ENCODE peak calls at places on chromosomes 11 and 22, in six cellular contexts. L is SJSA1, H is fibroblast of lung, V is right cardiac atrium, P is colonic mucosa, J is IMR-90. E is an unnamed sample.

GRCh38 chr11:61712911-61713310 is 32.7 kb downstream of the DAGLA start:
- DNase-seq in J (no peak), H (no peak), L (no peak), P (no peak), V (no peak), E (no peak)

GRCh38 chr11:46686886-46687810 is 13.3 kb downstream of the ARHGAP1 start:
- DNase-seq in J (peak; percentile 91), V (peak; percentile 49), L (no peak), P (no peak), H (peak; percentile 85), E (no peak)

GRCh38 chr22:17777005-17777716 is 2.9 kb upstream of the BID start:
- DNase-seq in H (no peak), L (no peak), P (no peak), V (no peak), J (no peak), E (no peak)

GRCh38 chr11:125170406-125171031 is 6.0 kb downstream of the PKNOX2 start:
- DNase-seq in J (peak; percentile 92), P (no peak), L (no peak), V (peak; percentile 83), H (peak; percentile 96), E (peak; percentile 80)

GRCh38 chr11:1791912-1792311 is 28.2 kb upstream of the CTSD start:
- DNase-seq in H (no peak), P (no peak), V (no peak), J (no peak), L (no peak), E (no peak)

GRCh38 chr11:44361883-44362282 is 51.9 kb upstream of the ALX4 start:
- DNase-seq in J (no peak), L (no peak), H (no peak), P (no peak), V (no peak), E (no peak)

GRCh38 chr22:40256501-40256900 is 78.8 kb downstream of the TNRC6B start:
- DNase-seq in L (no peak), P (no peak), J (no peak), H (no peak), V (no peak), E (no peak)

GRCh38 chr22:29224859-29225410 is 19.2 kb downstream of the EMID1 start:
- DNase-seq in H (no peak), P (no peak), J (no peak), L (no peak), V (no peak), E (no peak)

GRCh38 chr11:70577948-70578347 is 179.6 kb downstream of the CTTN start:
- DNase-seq in P (no peak), H (no peak), L (no peak), J (no peak), V (no peak), E (no peak)

GRCh38 chr11:125990244-125990643 is 44.4 kb downstream of the VSIG10L2 start:
- DNase-seq in P (no peak), V (no peak), L (peak; percentile 43), H (peak; percentile 86), J (peak; percentile 67), E (no peak)

GRCh38 chr11:1934326-1935155 is 12.6 kb upstream of the MRPL23 start:
- DNase-seq in P (no peak), J (no peak), H (no peak), V (no peak), L (no peak), E (no peak)

GRCh38 chr22:39240841-39241631 is 3.7 kb downstream of the PDGFB start:
- DNase-seq in J (no peak), V (peak; percentile 68), H (no peak), P (peak; percentile 81), L (no peak), E (peak; percentile 59)

GRCh38 chr22:27662359-27663030 is 139.1 kb downstream of the MN1 start:
- DNase-seq in P (peak; percentile 46), V (peak; percentile 88), L (no peak), H (no peak), J (no peak), E (peak; percentile 84)

GRCh38 chr11:108672113-108672512 is 7.2 kb downstream of the DDX10 start:
- DNase-seq in L (no peak), H (peak; percentile 78), J (peak; percentile 61), P (no peak), V (no peak), E (no peak)

GRCh38 chr11:10857604-10858504 is at the start of gene ZBED5:
- DNase-seq in P (peak; percentile 98), V (peak; percentile 97), L (peak; percentile 96), H (peak; percentile 97), J (peak; percentile 97), E (peak; percentile 97)

GRCh38 chr22:29030016-29030617 is 31.5 kb downstream of the C22orf31 start:
- DNase-seq in L (no peak), J (no peak), V (no peak), H (peak; percentile 85), P (peak; percentile 52), E (no peak)

GRCh38 chr11:77074205-77074604 is 7.4 kb downstream of the CAPN5 start:
- DNase-seq in P (peak; percentile 85), L (no peak), V (no peak), J (no peak), H (no peak), E (no peak)

GRCh38 chr11:86595401-86595800 is 77.0 kb downstream of the ME3 start:
- DNase-seq in V (no peak), L (no peak), J (no peak), H (no peak), P (no peak), E (no peak)

GRCh38 chr11:112852141-112852853 is 108.9 kb upstream of the NCAM1 start:
- DNase-seq in L (no peak), P (no peak), J (no peak), V (no peak), H (peak; percentile 26), E (no peak)
- H3K27ac ChIP-seq in L (no peak overlapping the region), P (no peak overlapping the region), J (no peak overlapping the region), V (peak overlapping the region; percentile 75), H (no peak overlapping the region), E (peak overlapping the region; percentile 68)

GRCh38 chr22:20130739-20131592 is 638 bp upstream of the ZDHHC8 start:
- DNase-seq in L (peak; percentile 85), V (peak; percentile 93), H (peak; percentile 84), P (peak; percentile 80), J (peak; percentile 61), E (peak; percentile 92)

GRCh38 chr22:20131856-20132685 is 467 bp downstream of the ZDHHC8 start:
- DNase-seq in J (no peak), V (peak; percentile 72), H (no peak), P (no peak), L (no peak), E (peak; percentile 49)

GRCh38 chr22:20133930-20134549 is 2.4 kb downstream of the ZDHHC8 start:
- DNase-seq in P (no peak), V (no peak), J (no peak), L (no peak), H (no peak), E (no peak)

GRCh38 chr22:20131593-20131855 is at the start of gene ZDHHC8:
- DNase-seq in P (no peak), V (no peak), H (peak; percentile 24), L (no peak), J (no peak), E (peak; percentile 58)

DNA sequence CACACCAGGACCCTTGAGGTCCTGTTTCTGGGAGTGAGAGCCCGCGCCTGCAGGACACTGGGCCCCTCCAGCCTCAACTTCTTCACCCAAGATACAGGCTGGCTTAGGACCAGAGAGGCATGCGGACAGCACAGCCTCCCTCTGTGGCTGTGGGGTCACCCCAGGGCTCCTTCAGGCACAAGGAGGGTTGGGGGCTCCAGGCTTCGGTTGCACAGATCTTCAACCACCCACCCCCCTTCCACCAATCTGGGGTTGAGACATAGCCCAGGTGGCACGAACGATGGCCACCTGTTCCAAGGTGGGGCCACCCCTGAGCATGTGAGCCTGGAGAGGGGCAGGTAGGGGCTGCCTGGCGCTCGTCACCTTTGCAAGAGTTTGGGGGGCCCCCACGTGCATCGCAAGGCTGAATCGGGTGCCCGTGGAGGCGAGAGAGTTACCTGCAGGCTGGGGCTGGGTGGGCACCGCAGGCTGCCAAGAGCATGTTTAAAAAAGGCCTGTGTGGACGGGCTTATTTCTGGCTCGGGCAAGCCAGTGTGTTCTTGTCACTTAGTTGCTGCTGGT is 1.2 kb downstream of the ZDHHC8 start:
- DNase-seq in L (no peak), J (no peak), H (no peak), V (no peak), P (no peak), E (no peak)
- H3K27ac ChIP-seq in L (no peak overlapping the region), J (peak overlapping the region; percentile 41), H (peak overlapping the region; percentile 54), V (no peak overlapping the region), P (no peak overlapping the region), E (peak overlapping the region; percentile 100)

DNA sequence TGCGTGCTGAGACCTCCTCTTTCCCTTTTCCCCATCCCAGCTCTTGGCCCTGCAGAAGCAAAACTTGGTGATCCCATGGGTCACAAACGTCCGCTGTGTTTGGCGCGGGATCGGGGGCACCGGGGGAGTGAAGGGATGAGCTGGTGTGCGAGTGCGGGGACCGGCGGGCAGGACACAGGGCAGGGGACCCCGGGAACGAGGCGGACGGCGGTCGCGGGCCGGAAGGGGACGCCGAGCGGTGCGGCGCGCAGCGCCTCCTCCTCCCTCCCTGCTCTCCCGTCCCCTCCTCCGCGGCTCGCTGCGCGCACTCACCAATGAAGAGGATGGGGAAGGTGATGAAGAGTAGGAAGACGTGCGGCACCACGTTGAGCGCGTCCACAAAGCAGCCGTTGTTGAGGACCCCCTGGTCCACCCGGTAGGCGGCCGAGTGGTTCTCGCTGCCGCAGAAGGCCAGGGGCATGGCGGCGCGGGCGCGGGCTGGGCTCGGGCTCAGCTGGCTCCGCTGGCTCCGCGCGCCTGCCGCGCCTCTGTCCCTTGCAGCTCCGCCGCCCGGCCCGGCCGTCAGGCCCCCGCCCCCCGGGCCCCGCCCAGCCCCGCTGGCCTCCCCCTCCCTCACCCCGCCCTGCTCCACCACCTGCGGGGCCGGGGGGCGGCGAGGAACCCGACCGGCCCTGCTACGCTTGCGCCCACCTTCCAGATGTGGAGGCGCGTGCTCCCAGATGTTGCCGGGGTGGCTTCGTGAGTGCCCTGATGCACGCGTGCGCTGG is at the start of gene ABCC8:
- DNase-seq in V (no peak), P (no peak), L (no peak), H (no peak), J (no peak), E (no peak)
- H3K27ac ChIP-seq in V (no peak within 1 kb of the TSS), P (no peak within 1 kb of the TSS), L (no peak within 1 kb of the TSS), H (no peak within 1 kb of the TSS), J (no peak within 1 kb of the TSS), E (no peak within 1 kb of the TSS)

GRCh38 chr11:94680426-94680825 is 87.7 kb upstream of the AMOTL1 start:
- DNase-seq in L (no peak), J (no peak), V (no peak), P (no peak), H (no peak), E (no peak)

GRCh38 chr11:94681140-94681539 is 87.0 kb upstream of the AMOTL1 start:
- DNase-seq in J (no peak), V (no peak), L (no peak), P (no peak), H (no peak), E (no peak)

GRCh38 chr11:94676769-94677168 is 91.4 kb upstream of the AMOTL1 start:
- DNase-seq in H (no peak), J (no peak), V (no peak), L (no peak), P (no peak), E (no peak)

GRCh38 chr11:94678236-94678635 is 89.9 kb upstream of the AMOTL1 start:
- DNase-seq in H (no peak), L (no peak), P (no peak), V (no peak), J (no peak), E (no peak)

DNA sequence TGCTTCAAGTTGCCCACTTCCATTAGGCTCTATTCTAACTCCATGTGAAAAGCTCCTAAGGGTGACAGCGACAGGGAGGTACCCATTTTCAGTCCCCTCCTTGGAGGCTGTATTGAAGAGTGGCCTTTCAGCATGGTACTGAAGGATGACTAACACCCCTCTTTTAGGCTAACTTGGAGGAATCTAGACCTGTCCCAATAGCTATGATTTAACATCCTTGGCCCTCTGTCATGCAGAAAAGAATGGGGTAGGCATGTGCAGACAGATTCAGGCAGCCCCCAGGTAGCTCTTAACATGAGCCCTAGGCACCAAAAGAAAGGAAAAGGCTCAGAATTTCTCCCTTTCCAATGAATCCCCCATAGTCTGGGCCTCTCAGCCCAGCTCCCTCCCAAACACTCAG is 89.3 kb upstream of the AMOTL1 start:
- DNase-seq in V (no peak), L (no peak), H (no peak), P (no peak), J (no peak), E (no peak)
- H3K27ac ChIP-seq in V (no peak overlapping the region), L (no peak overlapping the region), H (no peak overlapping the region), P (no peak overlapping the region), J (no peak overlapping the region), E (no peak overlapping the region)